ENCODE peak calls at places on chromosomes 13 and 19, in ten cellular contexts. One of them, this sample, is unnamed.

GRCh38 chr19:46685189-46685588 is 24.2 kb upstream of the DACT3 start:
- DNase-seq in kidney epithelial cell: no peak
- DNase-seq in NCI-H1930: no peak
- DNase-seq in bronchial epithelial cell: no peak
- DNase-seq in NCI-H774: no peak
- DNase-seq in stimulated activated CD4-positive, alpha-beta T cell treated with anti-CD3 and anti-CD28 coated beads, TNF-alpha, amount 100 ng/mL, for 24 hours: no peak
- DNase-seq in stomach: no peak
- DNase-seq in endothelial cell: no peak
- DNase-seq in GF-D8: no peak
- DNase-seq in KG1: no peak
- DNase-seq in this sample: no peak

GRCh38 chr19:34209726-34210125 is 37.4 kb downstream of the LSM14A start:
- DNase-seq in KG1: no peak
- DNase-seq in kidney epithelial cell: no peak
- DNase-seq in stimulated activated CD4-positive, alpha-beta T cell treated with anti-CD3 and anti-CD28 coated beads, TNF-alpha, amount 100 ng/mL, for 24 hours: no peak
- DNase-seq in stomach: no peak
- DNase-seq in endothelial cell: no peak
- DNase-seq in NCI-H1930: no peak
- DNase-seq in bronchial epithelial cell: no peak
- DNase-seq in NCI-H774: no peak
- DNase-seq in GF-D8: no peak
- DNase-seq in this sample: no peak

GRCh38 chr19:50835785-50836542 is 2.6 kb upstream of the KLK15 start:
- DNase-seq in stomach: peak
- DNase-seq in endothelial cell: peak
- DNase-seq in kidney epithelial cell: no peak
- DNase-seq in GF-D8: no peak
- DNase-seq in stimulated activated CD4-positive, alpha-beta T cell treated with anti-CD3 and anti-CD28 coated beads, TNF-alpha, amount 100 ng/mL, for 24 hours: peak
- DNase-seq in KG1: no peak
- DNase-seq in bronchial epithelial cell: peak
- DNase-seq in NCI-H1930: peak
- DNase-seq in NCI-H774: peak
- DNase-seq in this sample: no peak

GRCh38 chr19:5903054-5903501 is 512 bp downstream of the NDUFA11 start:
- DNase-seq in stimulated activated CD4-positive, alpha-beta T cell treated with anti-CD3 and anti-CD28 coated beads, TNF-alpha, amount 100 ng/mL, for 24 hours: no peak
- DNase-seq in stomach: no peak
- DNase-seq in NCI-H1930: no peak
- DNase-seq in kidney epithelial cell: no peak
- DNase-seq in KG1: peak
- DNase-seq in GF-D8: no peak
- DNase-seq in NCI-H774: no peak
- DNase-seq in bronchial epithelial cell: no peak
- DNase-seq in endothelial cell: no peak
- DNase-seq in this sample: no peak

GRCh38 chr19:1248454-1249297 is at the start of gene MIDN:
- DNase-seq in bronchial epithelial cell: peak
- DNase-seq in NCI-H774: peak
- DNase-seq in kidney epithelial cell: no peak
- DNase-seq in KG1: peak
- DNase-seq in stimulated activated CD4-positive, alpha-beta T cell treated with anti-CD3 and anti-CD28 coated beads, TNF-alpha, amount 100 ng/mL, for 24 hours: peak
- DNase-seq in NCI-H1930: peak
- DNase-seq in endothelial cell: peak
- DNase-seq in GF-D8: peak
- DNase-seq in stomach: peak
- DNase-seq in this sample: peak

GRCh38 chr13:87274209-87274819 is 396.9 kb upstream of the SLITRK5 start:
- DNase-seq in endothelial cell: peak
- DNase-seq in stomach: no peak
- DNase-seq in kidney epithelial cell: peak
- DNase-seq in KG1: no peak
- DNase-seq in GF-D8: peak
- DNase-seq in NCI-H774: peak
- DNase-seq in bronchial epithelial cell: peak
- DNase-seq in stimulated activated CD4-positive, alpha-beta T cell treated with anti-CD3 and anti-CD28 coated beads, TNF-alpha, amount 100 ng/mL, for 24 hours: no peak
- DNase-seq in NCI-H1930: peak
- DNase-seq in this sample: no peak

GRCh38 chr19:5341981-5342380 is 1.4 kb upstream of the PTPRS start:
- DNase-seq in NCI-H774: no peak
- DNase-seq in GF-D8: no peak
- DNase-seq in bronchial epithelial cell: no peak
- DNase-seq in stimulated activated CD4-positive, alpha-beta T cell treated with anti-CD3 and anti-CD28 coated beads, TNF-alpha, amount 100 ng/mL, for 24 hours: no peak
- DNase-seq in kidney epithelial cell: no peak
- DNase-seq in stomach: no peak
- DNase-seq in NCI-H1930: no peak
- DNase-seq in endothelial cell: no peak
- DNase-seq in KG1: no peak
- DNase-seq in this sample: no peak

GRCh38 chr19:55368701-55369563 is 1.3 kb downstream of the IL11 start:
- DNase-seq in KG1: no peak
- DNase-seq in kidney epithelial cell: no peak
- DNase-seq in endothelial cell: no peak
- DNase-seq in NCI-H1930: no peak
- DNase-seq in stimulated activated CD4-positive, alpha-beta T cell treated with anti-CD3 and anti-CD28 coated beads, TNF-alpha, amount 100 ng/mL, for 24 hours: no peak
- DNase-seq in bronchial epithelial cell: peak
- DNase-seq in GF-D8: no peak
- DNase-seq in stomach: no peak
- DNase-seq in NCI-H774: no peak
- DNase-seq in this sample: no peak

GRCh38 chr19:13961826-13962737 is 9.8 kb downstream of the DCAF15 start:
- DNase-seq in NCI-H774: no peak
- DNase-seq in KG1: no peak
- DNase-seq in stimulated activated CD4-positive, alpha-beta T cell treated with anti-CD3 and anti-CD28 coated beads, TNF-alpha, amount 100 ng/mL, for 24 hours: no peak
- DNase-seq in GF-D8: no peak
- DNase-seq in endothelial cell: no peak
- DNase-seq in bronchial epithelial cell: no peak
- DNase-seq in NCI-H1930: no peak
- DNase-seq in stomach: no peak
- DNase-seq in kidney epithelial cell: no peak
- DNase-seq in this sample: no peak

GRCh38 chr13:30065181-30065580 is 214.8 kb upstream of the UBL3 start:
- DNase-seq in endothelial cell: no peak
- DNase-seq in NCI-H1930: no peak
- DNase-seq in stomach: no peak
- DNase-seq in bronchial epithelial cell: no peak
- DNase-seq in NCI-H774: no peak
- DNase-seq in kidney epithelial cell: no peak
- DNase-seq in stimulated activated CD4-positive, alpha-beta T cell treated with anti-CD3 and anti-CD28 coated beads, TNF-alpha, amount 100 ng/mL, for 24 hours: no peak
- DNase-seq in KG1: no peak
- DNase-seq in GF-D8: no peak
- DNase-seq in this sample: peak

GRCh38 chr19:6728346-6728745 is 7.9 kb upstream of the C3 start:
- DNase-seq in stomach: no peak
- DNase-seq in stimulated activated CD4-positive, alpha-beta T cell treated with anti-CD3 and anti-CD28 coated beads, TNF-alpha, amount 100 ng/mL, for 24 hours: no peak
- DNase-seq in endothelial cell: no peak
- DNase-seq in kidney epithelial cell: no peak
- DNase-seq in bronchial epithelial cell: no peak
- DNase-seq in NCI-H774: no peak
- DNase-seq in NCI-H1930: no peak
- DNase-seq in KG1: peak
- DNase-seq in GF-D8: peak
- DNase-seq in this sample: no peak

GRCh38 chr13:113863511-113864302 is at the start of gene GAS6:
- DNase-seq in NCI-H774: peak
- DNase-seq in KG1: no peak
- DNase-seq in GF-D8: no peak
- DNase-seq in bronchial epithelial cell: no peak
- DNase-seq in stimulated activated CD4-positive, alpha-beta T cell treated with anti-CD3 and anti-CD28 coated beads, TNF-alpha, amount 100 ng/mL, for 24 hours: no peak
- DNase-seq in endothelial cell: peak
- DNase-seq in NCI-H1930: peak
- DNase-seq in kidney epithelial cell: no peak
- DNase-seq in stomach: peak
- DNase-seq in this sample: no peak

GRCh38 chr13:98599502-98600328 is 22.8 kb upstream of the STK24 start:
- DNase-seq in KG1: no peak
- DNase-seq in GF-D8: no peak
- DNase-seq in NCI-H774: no peak
- DNase-seq in stimulated activated CD4-positive, alpha-beta T cell treated with anti-CD3 and anti-CD28 coated beads, TNF-alpha, amount 100 ng/mL, for 24 hours: no peak
- DNase-seq in kidney epithelial cell: no peak
- DNase-seq in bronchial epithelial cell: no peak
- DNase-seq in stomach: no peak
- DNase-seq in endothelial cell: no peak
- DNase-seq in NCI-H1930: no peak
- DNase-seq in this sample: no peak

GRCh38 chr19:4803736-4804695 is 12.5 kb downstream of the FEM1A start:
- DNase-seq in NCI-H774: no peak
- DNase-seq in stomach: peak
- DNase-seq in endothelial cell: peak
- DNase-seq in NCI-H1930: peak
- DNase-seq in stimulated activated CD4-positive, alpha-beta T cell treated with anti-CD3 and anti-CD28 coated beads, TNF-alpha, amount 100 ng/mL, for 24 hours: peak
- DNase-seq in kidney epithelial cell: no peak
- DNase-seq in KG1: peak
- DNase-seq in GF-D8: no peak
- DNase-seq in bronchial epithelial cell: no peak
- DNase-seq in this sample: no peak

GRCh38 chr19:35907377-35907745 is 734 bp downstream of the TYROBP start:
- DNase-seq in NCI-H774: no peak
- DNase-seq in endothelial cell: no peak
- DNase-seq in bronchial epithelial cell: no peak
- DNase-seq in NCI-H1930: no peak
- DNase-seq in stomach: no peak
- DNase-seq in kidney epithelial cell: no peak
- DNase-seq in KG1: no peak
- DNase-seq in GF-D8: no peak
- DNase-seq in stimulated activated CD4-positive, alpha-beta T cell treated with anti-CD3 and anti-CD28 coated beads, TNF-alpha, amount 100 ng/mL, for 24 hours: no peak
- DNase-seq in this sample: no peak

GRCh38 chr13:114129649-114130062 is 2.8 kb downstream of the RASA3 start:
- DNase-seq in NCI-H774: no peak
- DNase-seq in endothelial cell: no peak
- DNase-seq in GF-D8: peak
- DNase-seq in KG1: peak
- DNase-seq in stimulated activated CD4-positive, alpha-beta T cell treated with anti-CD3 and anti-CD28 coated beads, TNF-alpha, amount 100 ng/mL, for 24 hours: no peak
- DNase-seq in kidney epithelial cell: no peak
- DNase-seq in NCI-H1930: no peak
- DNase-seq in stomach: no peak
- DNase-seq in bronchial epithelial cell: no peak
- DNase-seq in this sample: no peak

GRCh38 chr13:101654916-101655315 is 202.4 kb downstream of the ITGBL1 start:
- DNase-seq in bronchial epithelial cell: no peak
- DNase-seq in NCI-H1930: no peak
- DNase-seq in stomach: no peak
- DNase-seq in kidney epithelial cell: no peak
- DNase-seq in endothelial cell: no peak
- DNase-seq in stimulated activated CD4-positive, alpha-beta T cell treated with anti-CD3 and anti-CD28 coated beads, TNF-alpha, amount 100 ng/mL, for 24 hours: no peak
- DNase-seq in KG1: no peak
- DNase-seq in GF-D8: no peak
- DNase-seq in NCI-H774: no peak
- DNase-seq in this sample: no peak

GRCh38 chr19:47124937-47125668 is 5.5 kb upstream of the SAE1 start:
- DNase-seq in endothelial cell: no peak
- DNase-seq in NCI-H1930: peak
- DNase-seq in kidney epithelial cell: no peak
- DNase-seq in bronchial epithelial cell: peak
- DNase-seq in GF-D8: peak
- DNase-seq in NCI-H774: peak
- DNase-seq in KG1: peak
- DNase-seq in stomach: no peak
- DNase-seq in stimulated activated CD4-positive, alpha-beta T cell treated with anti-CD3 and anti-CD28 coated beads, TNF-alpha, amount 100 ng/mL, for 24 hours: no peak
- DNase-seq in this sample: no peak

GRCh38 chr13:96279904-96280303 is 190.0 kb downstream of the HS6ST3 start:
- DNase-seq in kidney epithelial cell: no peak
- DNase-seq in endothelial cell: no peak
- DNase-seq in bronchial epithelial cell: no peak
- DNase-seq in NCI-H774: no peak
- DNase-seq in stimulated activated CD4-positive, alpha-beta T cell treated with anti-CD3 and anti-CD28 coated beads, TNF-alpha, amount 100 ng/mL, for 24 hours: no peak
- DNase-seq in GF-D8: no peak
- DNase-seq in stomach: no peak
- DNase-seq in NCI-H1930: peak
- DNase-seq in KG1: no peak
- DNase-seq in this sample: no peak

GRCh38 chr13:81247711-81248110 is 906.8 kb upstream of the SPRY2 start:
- DNase-seq in stomach: no peak
- DNase-seq in NCI-H1930: no peak
- DNase-seq in endothelial cell: no peak
- DNase-seq in KG1: no peak
- DNase-seq in GF-D8: no peak
- DNase-seq in NCI-H774: no peak
- DNase-seq in bronchial epithelial cell: peak
- DNase-seq in kidney epithelial cell: no peak
- DNase-seq in stimulated activated CD4-positive, alpha-beta T cell treated with anti-CD3 and anti-CD28 coated beads, TNF-alpha, amount 100 ng/mL, for 24 hours: no peak
- DNase-seq in this sample: no peak

GRCh38 chr13:18628428-18628827 is 553.2 kb downstream of the TUBA3C start:
- DNase-seq in endothelial cell: no peak
- DNase-seq in NCI-H774: no peak
- DNase-seq in GF-D8: no peak
- DNase-seq in kidney epithelial cell: no peak
- DNase-seq in stimulated activated CD4-positive, alpha-beta T cell treated with anti-CD3 and anti-CD28 coated beads, TNF-alpha, amount 100 ng/mL, for 24 hours: no peak
- DNase-seq in NCI-H1930: peak
- DNase-seq in stomach: no peak
- DNase-seq in bronchial epithelial cell: no peak
- DNase-seq in KG1: no peak
- DNase-seq in this sample: no peak

GRCh38 chr19:41249707-41250423 is 14.3 kb upstream of the HNRNPUL1 start:
- DNase-seq in kidney epithelial cell: no peak
- DNase-seq in bronchial epithelial cell: peak
- DNase-seq in stimulated activated CD4-positive, alpha-beta T cell treated with anti-CD3 and anti-CD28 coated beads, TNF-alpha, amount 100 ng/mL, for 24 hours: no peak
- DNase-seq in NCI-H1930: no peak
- DNase-seq in NCI-H774: no peak
- DNase-seq in endothelial cell: no peak
- DNase-seq in GF-D8: no peak
- DNase-seq in stomach: no peak
- DNase-seq in KG1: no peak
- DNase-seq in this sample: no peak

GRCh38 chr13:29676941-29677452 is 81.5 kb upstream of the SLC7A1 start:
- DNase-seq in NCI-H774: no peak
- DNase-seq in KG1: no peak
- DNase-seq in stomach: no peak
- DNase-seq in bronchial epithelial cell: peak
- DNase-seq in stimulated activated CD4-positive, alpha-beta T cell treated with anti-CD3 and anti-CD28 coated beads, TNF-alpha, amount 100 ng/mL, for 24 hours: no peak
- DNase-seq in GF-D8: no peak
- DNase-seq in endothelial cell: no peak
- DNase-seq in NCI-H1930: no peak
- DNase-seq in kidney epithelial cell: no peak
- DNase-seq in this sample: no peak

GRCh38 chr19:57010541-57010940 is 109.2 kb upstream of the USP29 start:
- DNase-seq in stomach: no peak
- DNase-seq in GF-D8: no peak
- DNase-seq in endothelial cell: no peak
- DNase-seq in NCI-H1930: no peak
- DNase-seq in kidney epithelial cell: no peak
- DNase-seq in stimulated activated CD4-positive, alpha-beta T cell treated with anti-CD3 and anti-CD28 coated beads, TNF-alpha, amount 100 ng/mL, for 24 hours: no peak
- DNase-seq in NCI-H774: no peak
- DNase-seq in KG1: no peak
- DNase-seq in bronchial epithelial cell: no peak
- DNase-seq in this sample: no peak

GRCh38 chr13:21668665-21669599 is 1.9 kb upstream of the FGF9 start:
- DNase-seq in bronchial epithelial cell: no peak
- DNase-seq in NCI-H774: no peak
- DNase-seq in stomach: no peak
- DNase-seq in stimulated activated CD4-positive, alpha-beta T cell treated with anti-CD3 and anti-CD28 coated beads, TNF-alpha, amount 100 ng/mL, for 24 hours: no peak
- DNase-seq in GF-D8: no peak
- DNase-seq in NCI-H1930: no peak
- DNase-seq in kidney epithelial cell: no peak
- DNase-seq in KG1: no peak
- DNase-seq in endothelial cell: peak
- DNase-seq in this sample: no peak

GRCh38 chr19:53983457-53984289 is 7.8 kb upstream of the CACNG6 start:
- DNase-seq in KG1: no peak
- DNase-seq in NCI-H774: no peak
- DNase-seq in stimulated activated CD4-positive, alpha-beta T cell treated with anti-CD3 and anti-CD28 coated beads, TNF-alpha, amount 100 ng/mL, for 24 hours: no peak
- DNase-seq in NCI-H1930: no peak
- DNase-seq in GF-D8: no peak
- DNase-seq in endothelial cell: no peak
- DNase-seq in stomach: no peak
- DNase-seq in kidney epithelial cell: no peak
- DNase-seq in bronchial epithelial cell: no peak
- DNase-seq in this sample: no peak

GRCh38 chr19:15373644-15374043 is 5.9 kb downstream of the AKAP8 start:
- DNase-seq in stimulated activated CD4-positive, alpha-beta T cell treated with anti-CD3 and anti-CD28 coated beads, TNF-alpha, amount 100 ng/mL, for 24 hours: no peak
- DNase-seq in KG1: no peak
- DNase-seq in kidney epithelial cell: no peak
- DNase-seq in endothelial cell: no peak
- DNase-seq in stomach: no peak
- DNase-seq in NCI-H1930: no peak
- DNase-seq in NCI-H774: no peak
- DNase-seq in bronchial epithelial cell: no peak
- DNase-seq in GF-D8: no peak
- DNase-seq in this sample: no peak

GRCh38 chr13:49502954-49503353 is 7.2 kb downstream of the PHF11 start:
- DNase-seq in stimulated activated CD4-positive, alpha-beta T cell treated with anti-CD3 and anti-CD28 coated beads, TNF-alpha, amount 100 ng/mL, for 24 hours: no peak
- DNase-seq in GF-D8: no peak
- DNase-seq in KG1: no peak
- DNase-seq in bronchial epithelial cell: no peak
- DNase-seq in endothelial cell: no peak
- DNase-seq in kidney epithelial cell: no peak
- DNase-seq in NCI-H774: no peak
- DNase-seq in stomach: no peak
- DNase-seq in NCI-H1930: no peak
- DNase-seq in this sample: no peak